ENCODE peak calls at places on chromosomes 7 and 10, in four cellular contexts. N, T, R and B are unnamed samples. For H3K27me3, the result is how much of the 10 kb centered on the place peaks cover.

GRCh38 chr10:124093076-124093773 is at the start of gene CHST15:
- DNase-seq in T (peak), N (peak), R (peak), B (peak)

GRCh38 chr10:20492447-20492846 is 404.7 kb downstream of the NEBL start:
- DNase-seq in R (no peak), T (no peak), N (no peak), B (no peak)

GRCh38 chr7:46214526-46214925 is 293.5 kb upstream of the IGFBP3 start:
- DNase-seq in R (no peak), N (no peak), T (no peak), B (no peak)

GRCh38 chr7:55534262-55534915 is 37.9 kb downstream of the VOPP1 start:
- DNase-seq in T (peak), R (peak), N (peak), B (no peak)

GRCh38 chr7:55296070-55296469 is 69.1 kb upstream of the LANCL2 start:
- DNase-seq in T (no peak), R (no peak), N (no peak), B (no peak)

GRCh38 chr7:116231543-116232401 is 21.4 kb downstream of the TES start:
- DNase-seq in N (no peak), T (no peak), R (no peak), B (no peak)

GRCh38 chr7:142808802-142809583 is 38.2 kb downstream of the PRSS2 start:
- DNase-seq in T (no peak), R (peak), N (no peak), B (no peak)

GRCh38 chr10:50679149-50679548 is 55.4 kb upstream of the SGMS1 start:
- DNase-seq in N (no peak), T (no peak), R (no peak), B (no peak)

GRCh38 chr7:949021-949934 is 5.2 kb downstream of the ADAP1 start:
- DNase-seq in R (no peak), T (peak), N (no peak), B (no peak)

GRCh38 chr10:35768731-35769130 is 126.6 kb upstream of the FZD8 start:
- DNase-seq in N (no peak), T (no peak), R (no peak), B (no peak)

GRCh38 chr10:95867866-95868265 is 39.9 kb upstream of the CC2D2B start:
- DNase-seq in R (no peak), T (no peak), N (no peak), B (no peak)

GRCh38 chr7:147483634-147484292 is 1106.8 kb upstream of the C7orf33 start:
- DNase-seq in N (no peak), T (no peak), R (no peak), B (no peak)

GRCh38 chr7:1900847-1901246 is 230.8 kb downstream of the ELFN1 start:
- DNase-seq in T (peak), R (no peak), N (no peak), B (no peak)

GRCh38 chr10:97399843-97400545 is 1.1 kb downstream of the RRP12 start:
- DNase-seq in T (peak), R (peak), N (peak), B (no peak)

GRCh38 chr10:48523212-48523819 is 81.6 kb downstream of the ARHGAP22 start:
- DNase-seq in R (peak), N (peak), T (peak), B (peak)

GRCh38 chr10:91707236-91707635 is 74.4 kb upstream of the PPP1R3C start:
- DNase-seq in N (no peak), R (no peak), T (no peak), B (no peak)

GRCh38 chr7:43553999-43554398 is 28.9 kb upstream of the STK17A start:
- DNase-seq in N (peak), R (peak), T (no peak), B (no peak)

GRCh38 chr10:110273474-110273873 is 31.2 kb downstream of the SMNDC1 start:
- DNase-seq in R (peak), T (peak), N (peak), B (peak)

GRCh38 chr7:144670251-144670650 is 165.6 kb downstream of the TPK1 start:
- DNase-seq in R (no peak), N (no peak), T (no peak), B (no peak)

GRCh38 chr7:142689439-142690168 is 59.7 kb upstream of the PRSS1 start:
- DNase-seq in R (no peak), T (no peak), N (no peak), B (no peak)

GRCh38 chr10:80664071-80664680 is 126.5 kb downstream of the SH2D4B start:
- DNase-seq in T (peak), R (peak), N (peak), B (peak)

GRCh38 chr7:112180223-112180622 is 26.0 kb downstream of the DOCK4 start:
- DNase-seq in R (no peak), T (no peak), N (no peak), B (no peak)

GRCh38 chr7:50621206-50621605 is 56.0 kb upstream of the DDC start:
- DNase-seq in R (no peak), N (no peak), T (no peak), B (no peak)

GRCh38 chr10:20157314-20157713 is 341.1 kb downstream of the PLXDC2 start:
- DNase-seq in T (no peak), N (no peak), R (no peak), B (no peak)

GRCh38 chr10:13956826-13957225 is 370.1 kb downstream of the PRPF18 start:
- DNase-seq in T (peak), N (peak), R (peak), B (peak)

GRCh38 chr10:772227-772637 is 82.8 kb upstream of the DIP2C start:
- DNase-seq in R (no peak), T (peak), N (peak), B (peak)

GRCh38 chr10:84783909-84784308 is 455.5 kb downstream of the CCSER2 start:
- DNase-seq in T (no peak), N (no peak), R (no peak), B (no peak)

GRCh38 chr10:118818621-118819221 is 64.0 kb upstream of the CACUL1 start:
- DNase-seq in T (peak), R (no peak), N (no peak), B (no peak)

GRCh38 chr10:77913090-77913489 is 13.5 kb downstream of the DLG5 start:
- DNase-seq in N (no peak), R (no peak), T (no peak), B (no peak)

GRCh38 chr10:95447733-95448132 is 113.4 kb downstream of the SORBS1 start:
- DNase-seq in T (no peak), R (no peak), N (no peak), B (no peak)

GRCh38 chr10:27713906-27714305 is 31.7 kb downstream of the MKX start:
- DNase-seq in R (no peak), N (no peak), T (no peak), B (no peak)

GRCh38 chr10:77251297-77252013 is 386.2 kb downstream of the KCNMA1 start:
- DNase-seq in T (no peak), R (peak), N (no peak), B (no peak)

GRCh38 chr10:116216676-116217075 is 56.3 kb downstream of the GFRA1 start:
- DNase-seq in R (no peak), T (no peak), N (no peak), B (no peak)

GRCh38 chr7:16268821-16269768 is 152.2 kb downstream of the CRPPA start:
- DNase-seq in R (peak), N (no peak), T (no peak), B (no peak)

GRCh38 chr7:155810607-155811559 is 1.4 kb downstream of the SHH start:
- DNase-seq in T (no peak), R (no peak), N (no peak), B (no peak)

GRCh38 chr10:24513155-24513554 is 210.5 kb downstream of the ARHGAP21 start:
- DNase-seq in N (no peak), R (peak), T (no peak), B (no peak)

DNA sequence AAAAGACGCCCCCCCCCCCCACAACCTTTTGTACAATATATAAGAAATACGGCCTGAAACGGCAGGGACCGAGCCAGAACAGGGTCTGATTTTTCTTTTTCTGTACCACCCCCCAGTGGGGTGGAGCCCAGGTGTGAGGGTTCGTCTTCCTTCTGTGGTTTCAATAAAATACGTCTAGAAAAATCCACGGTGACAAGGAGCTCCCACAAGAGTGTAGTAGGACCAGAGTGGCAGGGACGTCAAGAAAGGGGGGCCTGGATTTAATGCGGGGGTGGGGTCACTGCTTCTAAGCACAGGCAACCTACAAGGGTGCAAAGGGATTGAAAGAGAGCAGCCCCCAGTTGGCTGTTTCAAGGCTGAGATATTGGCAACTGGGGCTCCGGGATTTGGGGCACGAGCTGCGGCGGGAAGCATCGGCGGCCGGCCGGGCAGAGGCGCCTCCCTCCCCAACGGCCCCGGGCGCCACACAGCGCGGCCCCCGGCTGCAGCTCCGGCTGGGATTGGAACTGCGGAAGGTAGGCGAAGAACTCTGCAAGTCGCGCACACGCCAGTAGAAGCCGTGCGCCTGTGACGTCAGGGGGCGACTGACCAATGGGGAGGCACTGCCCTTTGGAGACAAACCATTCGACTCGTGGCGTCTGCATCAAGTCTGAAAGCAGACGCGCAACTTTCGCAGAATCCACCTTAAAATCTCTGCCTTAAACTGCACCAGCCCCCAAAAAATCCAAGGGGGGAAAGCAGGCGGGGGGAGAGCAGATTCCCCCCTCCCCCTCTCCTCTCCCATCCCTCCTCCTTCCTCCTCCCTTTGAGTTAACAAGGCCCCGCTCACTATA is at the start of gene DLX6:
- DNase-seq in R (no peak), N (no peak), T (no peak), B (no peak)
- H3K27me3 ChIP-seq in R (half or more), N (under half), T (half or more), B (half or more)

DNA sequence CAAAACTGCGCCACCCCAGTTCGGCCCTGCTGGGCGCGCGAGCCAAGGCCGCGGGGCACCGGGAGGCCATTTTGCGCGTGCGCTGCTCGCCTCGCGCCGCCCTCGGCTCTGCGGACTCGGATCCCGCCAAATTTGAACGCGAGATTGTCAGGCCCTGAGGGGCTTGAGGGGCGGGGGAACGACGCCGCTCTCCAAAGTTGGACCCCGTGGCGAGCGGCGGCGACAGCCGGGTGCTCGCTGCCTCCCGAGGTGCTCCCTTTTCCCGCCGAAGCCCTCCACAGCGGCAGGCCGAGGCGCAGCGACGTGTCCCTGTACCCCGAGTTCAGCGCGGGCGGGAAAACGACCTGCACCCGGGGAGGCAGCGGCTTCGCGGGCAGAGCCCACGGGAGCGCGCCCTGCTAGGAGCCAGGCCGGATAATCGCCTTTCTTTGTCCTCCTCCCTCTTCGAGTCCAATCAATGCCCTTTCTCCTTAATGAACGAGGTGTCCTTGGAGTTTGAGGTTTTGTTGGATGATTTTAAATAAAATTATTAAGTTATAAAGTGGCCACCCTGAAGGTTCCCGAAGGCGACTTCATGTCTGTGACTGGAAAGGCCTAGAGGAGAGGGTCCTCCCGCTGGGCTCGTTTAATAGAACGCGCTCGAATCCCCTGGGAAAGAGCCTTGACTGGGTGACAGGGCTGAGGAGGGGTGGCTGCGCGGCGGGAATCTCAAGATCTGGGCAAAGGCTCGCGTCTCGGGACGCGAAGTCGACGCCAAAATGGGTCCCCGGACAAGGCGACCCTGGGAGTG is 10.7 kb upstream of the SPAG6 start:
- DNase-seq in T (peak), N (no peak), R (no peak), B (no peak)
- H3K27me3 ChIP-seq in T (under half), N (under half), R (under half), B (half or more)

GRCh38 chr10:43262043-43262901 is 4.6 kb downstream of the RASGEF1A start:
- DNase-seq in N (no peak), T (no peak), R (no peak), B (peak)

GRCh38 chr10:43259981-43260761 is 6.7 kb downstream of the RASGEF1A start:
- DNase-seq in R (no peak), N (no peak), T (no peak), B (peak)

GRCh38 chr10:43261578-43261965 is 5.3 kb downstream of the RASGEF1A start:
- DNase-seq in N (no peak), R (no peak), T (no peak), B (no peak)

GRCh38 chr10:43259248-43259980 is 7.5 kb downstream of the RASGEF1A start:
- DNase-seq in T (no peak), R (no peak), N (no peak), B (no peak)

GRCh38 chr10:43260911-43261577 is 5.8 kb downstream of the RASGEF1A start:
- DNase-seq in R (no peak), T (no peak), N (no peak), B (peak)
- H3K27me3 ChIP-seq in R (under half), T (under half), N (under half), B (under half)

GRCh38 chr10:99533496-99534455 is 1.0 kb downstream of the NKX2-3 start:
- DNase-seq in R (no peak), T (no peak), N (no peak), B (no peak)

GRCh38 chr10:99532194-99532593 is 548 bp upstream of the NKX2-3 start:
- DNase-seq in R (no peak), N (no peak), T (no peak), B (no peak)

GRCh38 chr10:99534456-99534938 is 1.8 kb downstream of the NKX2-3 start:
- DNase-seq in N (no peak), R (no peak), T (no peak), B (no peak)

GRCh38 chr10:99531696-99532050 is 1.1 kb upstream of the NKX2-3 start:
- DNase-seq in N (no peak), R (no peak), T (no peak), B (no peak)

DNA sequence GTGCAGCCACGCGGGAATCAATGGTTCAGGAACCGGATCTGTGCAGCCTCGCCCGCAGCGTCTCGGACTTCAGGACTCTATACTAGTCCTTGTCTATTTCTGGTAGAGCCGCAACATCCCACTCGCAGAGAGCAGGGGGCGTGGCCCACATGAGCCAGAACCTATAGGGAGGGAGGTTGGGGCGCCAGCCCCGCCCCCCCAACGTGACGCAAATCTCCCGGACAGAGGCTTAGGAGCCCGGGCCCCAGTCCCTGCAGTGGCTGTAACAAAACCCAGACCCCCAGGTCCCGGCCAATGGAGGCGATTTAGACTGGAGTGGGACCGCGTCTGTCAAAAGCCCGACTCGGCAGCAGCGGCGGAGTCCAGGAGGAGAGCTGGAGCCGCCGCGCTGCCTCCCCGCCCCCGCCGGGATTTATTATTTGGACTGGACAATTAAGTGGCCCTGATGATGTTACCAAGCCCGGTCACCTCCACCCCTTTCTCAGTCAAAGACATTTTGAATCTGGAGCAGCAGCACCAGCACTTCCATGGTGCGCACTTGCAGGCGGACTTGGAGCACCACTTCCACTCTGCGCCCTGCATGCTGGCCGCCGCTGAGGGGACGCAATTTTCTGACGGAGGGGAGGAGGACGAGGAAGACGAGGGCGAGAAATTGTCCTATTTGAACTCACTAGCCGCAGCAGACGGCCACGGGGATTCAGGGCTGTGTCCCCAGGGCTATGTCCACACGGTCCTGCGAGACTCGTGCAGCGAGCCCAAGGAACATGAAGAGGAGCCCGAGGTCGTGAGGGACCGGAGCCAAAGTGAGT is at the start of gene NKX2-3:
- DNase-seq in T (peak), N (peak), R (no peak), B (no peak)
- H3K27me3 ChIP-seq in T (half or more), N (under half), R (half or more), B (half or more)

GRCh38 chr7:30618961-30619360 is 24.3 kb downstream of the GARS1 start:
- DNase-seq in T (no peak), R (no peak), N (no peak), B (no peak)
- H3K27me3 ChIP-seq in T (under half), R (under half), N (under half), B (under half)

GRCh38 chr7:157006205-157006747 is 4.2 kb downstream of the MNX1 start:
- DNase-seq in R (no peak), T (peak), N (no peak), B (no peak)
- H3K27me3 ChIP-seq in R (half or more), T (half or more), N (under half), B (under half)